ENCODE peak calls at places on chromosome 12, in five cellular contexts. One of them, this sample, is unnamed.

GRCh38 chr12:19234171-19234704 is 104.7 kb downstream of the PLEKHA5 start:
- DNase-seq in amygdala: no peak
- DNase-seq in activated B cell treated with CpG ODN at 0.5 μM for 24 hours: no peak
- DNase-seq in lower lobe of right lung: no peak
- DNase-seq in neural crest cell: no peak
- DNase-seq in this sample: peak

GRCh38 chr12:80033457-80033856 is 65.9 kb upstream of the OTOGL start:
- DNase-seq in amygdala: no peak
- DNase-seq in lower lobe of right lung: no peak
- DNase-seq in neural crest cell: no peak
- DNase-seq in activated B cell treated with CpG ODN at 0.5 μM for 24 hours: no peak
- DNase-seq in this sample: no peak

GRCh38 chr12:46373303-46374182 is 970 bp upstream of the SLC38A2 start:
- DNase-seq in amygdala: peak
- DNase-seq in neural crest cell: peak
- DNase-seq in activated B cell treated with CpG ODN at 0.5 μM for 24 hours: peak
- DNase-seq in lower lobe of right lung: peak
- DNase-seq in this sample: peak

GRCh38 chr12:104355630-104356029 is 52.1 kb downstream of the EID3 start:
- DNase-seq in amygdala: no peak
- DNase-seq in lower lobe of right lung: no peak
- DNase-seq in activated B cell treated with CpG ODN at 0.5 μM for 24 hours: no peak
- DNase-seq in neural crest cell: no peak
- DNase-seq in this sample: no peak

GRCh38 chr12:23055004-23055403 is 430.0 kb downstream of the ETNK1 start:
- DNase-seq in lower lobe of right lung: no peak
- DNase-seq in activated B cell treated with CpG ODN at 0.5 μM for 24 hours: no peak
- DNase-seq in amygdala: no peak
- DNase-seq in neural crest cell: peak
- DNase-seq in this sample: peak

GRCh38 chr12:116959845-116960514 is 49.2 kb downstream of the FBXW8 start:
- DNase-seq in amygdala: no peak
- DNase-seq in neural crest cell: no peak
- DNase-seq in activated B cell treated with CpG ODN at 0.5 μM for 24 hours: no peak
- DNase-seq in lower lobe of right lung: no peak
- DNase-seq in this sample: no peak

GRCh38 chr12:34396861-34397590 is 374.7 kb downstream of the ALG10 start:
- DNase-seq in neural crest cell: no peak
- DNase-seq in activated B cell treated with CpG ODN at 0.5 μM for 24 hours: peak
- DNase-seq in amygdala: no peak
- DNase-seq in lower lobe of right lung: peak
- DNase-seq in this sample: no peak

GRCh38 chr12:48118491-48118890 is 673 bp upstream of the PFKM start:
- DNase-seq in amygdala: no peak
- DNase-seq in neural crest cell: no peak
- DNase-seq in lower lobe of right lung: no peak
- DNase-seq in activated B cell treated with CpG ODN at 0.5 μM for 24 hours: no peak
- DNase-seq in this sample: peak

GRCh38 chr12:6167327-6168280 is 32.6 kb upstream of the CD9 start:
- DNase-seq in neural crest cell: no peak
- DNase-seq in amygdala: no peak
- DNase-seq in activated B cell treated with CpG ODN at 0.5 μM for 24 hours: no peak
- DNase-seq in lower lobe of right lung: peak
- DNase-seq in this sample: no peak

GRCh38 chr12:110047297-110047940 is 903 bp downstream of the C12orf76 start:
- DNase-seq in lower lobe of right lung: no peak
- DNase-seq in neural crest cell: no peak
- DNase-seq in amygdala: no peak
- DNase-seq in activated B cell treated with CpG ODN at 0.5 μM for 24 hours: no peak
- DNase-seq in this sample: no peak